ENCODE peak calls at places on chromosome 18, in six cellular contexts. One of them, this sample, is unnamed.

GRCh38 chr18:74819433-74820059 is 221.9 kb downstream of the ZNF407 start:
- DNase-seq in heart right ventricle: no peak
- DNase-seq in GM12865: peak
- DNase-seq in psoas muscle: no peak
- DNase-seq in PC-9: no peak
- DNase-seq in lower leg skin: no peak
- DNase-seq in this sample: no peak

GRCh38 chr18:78128004-78128403 is 851.6 kb upstream of the SALL3 start:
- DNase-seq in heart right ventricle: no peak
- DNase-seq in GM12865: no peak
- DNase-seq in psoas muscle: no peak
- DNase-seq in PC-9: no peak
- DNase-seq in lower leg skin: no peak
- DNase-seq in this sample: no peak

GRCh38 chr18:48336332-48336731 is 72.9 kb downstream of the ZBTB7C start:
- DNase-seq in heart right ventricle: no peak
- DNase-seq in GM12865: no peak
- DNase-seq in psoas muscle: no peak
- DNase-seq in PC-9: no peak
- DNase-seq in lower leg skin: no peak
- DNase-seq in this sample: no peak

GRCh38 chr18:23710946-23711345 is 21.7 kb downstream of the LAMA3 start:
- DNase-seq in heart right ventricle: no peak
- DNase-seq in GM12865: no peak
- DNase-seq in psoas muscle: no peak
- DNase-seq in PC-9: no peak
- DNase-seq in lower leg skin: no peak
- DNase-seq in this sample: no peak

GRCh38 chr18:63317556-63317946 is 2.0 kb downstream of the BCL2 start:
- DNase-seq in heart right ventricle: no peak
- DNase-seq in GM12865: peak
- DNase-seq in psoas muscle: no peak
- DNase-seq in PC-9: no peak
- DNase-seq in lower leg skin: no peak
- DNase-seq in this sample: no peak

GRCh38 chr18:49819071-49819662 is 5.8 kb upstream of the ACAA2 start:
- DNase-seq in heart right ventricle: no peak
- DNase-seq in GM12865: no peak
- DNase-seq in psoas muscle: no peak
- DNase-seq in PC-9: no peak
- DNase-seq in lower leg skin: no peak
- DNase-seq in this sample: no peak

GRCh38 chr18:49332679-49333078 is 127.8 kb downstream of the DYM start:
- DNase-seq in heart right ventricle: no peak
- DNase-seq in GM12865: no peak
- DNase-seq in psoas muscle: no peak
- DNase-seq in PC-9: no peak
- DNase-seq in lower leg skin: no peak
- DNase-seq in this sample: no peak

GRCh38 chr18:3995476-3996102 is 459.5 kb downstream of the DLGAP1 start:
- DNase-seq in heart right ventricle: no peak
- DNase-seq in GM12865: peak
- DNase-seq in psoas muscle: no peak
- DNase-seq in PC-9: peak
- DNase-seq in lower leg skin: no peak
- DNase-seq in this sample: no peak

GRCh38 chr18:57466307-57466706 is 31.1 kb downstream of the ONECUT2 start:
- DNase-seq in heart right ventricle: no peak
- DNase-seq in GM12865: no peak
- DNase-seq in psoas muscle: no peak
- DNase-seq in PC-9: no peak
- DNase-seq in lower leg skin: no peak
- DNase-seq in this sample: no peak

GRCh38 chr18:76578571-76579300 is 83.7 kb upstream of the ZNF516 start:
- DNase-seq in heart right ventricle: no peak
- DNase-seq in GM12865: no peak
- DNase-seq in psoas muscle: no peak
- DNase-seq in PC-9: no peak
- DNase-seq in lower leg skin: no peak
- DNase-seq in this sample: no peak

GRCh38 chr18:48838921-48839818 is 111.6 kb downstream of the SMAD7 start:
- DNase-seq in heart right ventricle: no peak
- DNase-seq in GM12865: no peak
- DNase-seq in psoas muscle: no peak
- DNase-seq in PC-9: peak
- DNase-seq in lower leg skin: no peak
- DNase-seq in this sample: no peak

GRCh38 chr18:21241224-21242131 is 554 bp upstream of the GREB1L start:
- DNase-seq in heart right ventricle: peak
- DNase-seq in GM12865: no peak
- DNase-seq in psoas muscle: peak
- DNase-seq in PC-9: peak
- DNase-seq in lower leg skin: peak
- DNase-seq in this sample: no peak

DNA sequence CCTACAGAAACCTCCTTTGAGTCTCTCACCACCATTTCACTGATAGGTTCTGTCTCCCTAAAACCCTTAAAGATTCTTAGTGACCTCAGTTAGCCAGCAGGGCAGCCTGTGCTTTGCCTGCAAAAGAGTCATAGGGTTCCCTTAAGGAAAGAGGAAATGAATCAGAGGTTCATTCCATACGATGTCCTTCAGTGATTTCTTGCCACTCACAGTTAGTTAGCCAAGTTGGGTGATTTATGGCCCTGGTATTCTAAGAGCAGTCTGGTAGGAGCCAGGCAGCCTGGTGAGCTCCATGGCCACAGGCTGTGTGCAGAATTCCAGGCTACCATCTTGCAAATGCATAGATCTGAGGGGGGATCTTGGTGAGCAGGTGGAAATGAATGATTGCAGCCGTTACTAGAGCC is 18.7 kb upstream of the CCBE1 start:
- DNase-seq in heart right ventricle: no peak
- DNase-seq in GM12865: no peak
- DNase-seq in psoas muscle: no peak
- DNase-seq in PC-9: peak
- DNase-seq in lower leg skin: no peak
- DNase-seq in this sample: no peak
- H3K4me3 ChIP-seq in heart right ventricle: no peak
- H3K4me3 ChIP-seq in GM12865: no peak
- H3K4me3 ChIP-seq in psoas muscle: no peak
- H3K4me3 ChIP-seq in PC-9: no peak
- H3K4me3 ChIP-seq in lower leg skin: no peak
- H3K4me3 ChIP-seq in this sample: no peak

GRCh38 chr18:22346968-22347611 is 70.6 kb downstream of the CTAGE1 start:
- DNase-seq in heart right ventricle: peak
- DNase-seq in GM12865: no peak
- DNase-seq in psoas muscle: peak
- DNase-seq in PC-9: peak
- DNase-seq in lower leg skin: no peak
- DNase-seq in this sample: peak
- H3K4me3 ChIP-seq in heart right ventricle: peak
- H3K4me3 ChIP-seq in GM12865: no peak
- H3K4me3 ChIP-seq in psoas muscle: no peak
- H3K4me3 ChIP-seq in PC-9: peak
- H3K4me3 ChIP-seq in lower leg skin: no peak
- H3K4me3 ChIP-seq in this sample: peak

GRCh38 chr18:79403723-79404566 is 8.2 kb downstream of the NFATC1 start:
- DNase-seq in heart right ventricle: no peak
- DNase-seq in GM12865: no peak
- DNase-seq in psoas muscle: no peak
- DNase-seq in PC-9: no peak
- DNase-seq in lower leg skin: no peak
- DNase-seq in this sample: no peak
- H3K4me3 ChIP-seq in heart right ventricle: peak
- H3K4me3 ChIP-seq in GM12865: no peak
- H3K4me3 ChIP-seq in psoas muscle: peak
- H3K4me3 ChIP-seq in PC-9: peak
- H3K4me3 ChIP-seq in lower leg skin: no peak
- H3K4me3 ChIP-seq in this sample: peak

GRCh38 chr18:9614401-9615279 is at the start of gene PPP4R1:
- DNase-seq in heart right ventricle: peak
- DNase-seq in GM12865: peak
- DNase-seq in psoas muscle: peak
- DNase-seq in PC-9: peak
- DNase-seq in lower leg skin: peak
- DNase-seq in this sample: peak
- H3K4me3 ChIP-seq in heart right ventricle: peak
- H3K4me3 ChIP-seq in GM12865: peak
- H3K4me3 ChIP-seq in psoas muscle: peak
- H3K4me3 ChIP-seq in PC-9: peak
- H3K4me3 ChIP-seq in lower leg skin: peak
- H3K4me3 ChIP-seq in this sample: peak

DNA sequence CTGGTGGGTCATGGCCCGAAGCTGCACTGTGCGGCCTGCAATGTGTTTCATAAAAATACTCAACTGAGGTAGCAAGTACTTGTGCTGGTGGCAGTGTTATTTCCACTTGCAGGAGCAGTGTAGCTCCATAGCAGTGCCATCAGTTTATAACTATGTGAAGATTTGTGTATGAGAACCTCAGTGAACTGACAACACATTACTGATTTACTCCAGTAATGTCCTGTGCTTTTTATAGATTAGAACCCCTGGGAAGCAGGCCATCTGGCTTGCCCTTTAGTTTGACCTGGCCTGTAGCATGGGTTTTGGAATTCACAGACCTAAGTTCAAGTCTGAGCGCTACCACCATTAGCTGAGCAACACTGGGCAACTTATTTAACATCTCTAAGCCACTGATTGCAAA is 99.7 kb upstream of the AQP4 start:
- DNase-seq in heart right ventricle: no peak
- DNase-seq in GM12865: no peak
- DNase-seq in psoas muscle: no peak
- DNase-seq in PC-9: no peak
- DNase-seq in lower leg skin: no peak
- DNase-seq in this sample: no peak
- H3K4me3 ChIP-seq in heart right ventricle: no peak
- H3K4me3 ChIP-seq in GM12865: no peak
- H3K4me3 ChIP-seq in psoas muscle: no peak
- H3K4me3 ChIP-seq in PC-9: no peak
- H3K4me3 ChIP-seq in lower leg skin: no peak
- H3K4me3 ChIP-seq in this sample: no peak

GRCh38 chr18:26619350-26619749 is 71.0 kb upstream of the KCTD1 start:
- DNase-seq in heart right ventricle: no peak
- DNase-seq in GM12865: no peak
- DNase-seq in psoas muscle: no peak
- DNase-seq in PC-9: no peak
- DNase-seq in lower leg skin: no peak
- DNase-seq in this sample: no peak

GRCh38 chr18:26628017-26628416 is 79.7 kb upstream of the KCTD1 start:
- DNase-seq in heart right ventricle: no peak
- DNase-seq in GM12865: no peak
- DNase-seq in psoas muscle: no peak
- DNase-seq in PC-9: no peak
- DNase-seq in lower leg skin: no peak
- DNase-seq in this sample: no peak

GRCh38 chr18:26621161-26622026 is 73.0 kb upstream of the KCTD1 start:
- DNase-seq in heart right ventricle: peak
- DNase-seq in GM12865: peak
- DNase-seq in psoas muscle: peak
- DNase-seq in PC-9: peak
- DNase-seq in lower leg skin: no peak
- DNase-seq in this sample: no peak

DNA sequence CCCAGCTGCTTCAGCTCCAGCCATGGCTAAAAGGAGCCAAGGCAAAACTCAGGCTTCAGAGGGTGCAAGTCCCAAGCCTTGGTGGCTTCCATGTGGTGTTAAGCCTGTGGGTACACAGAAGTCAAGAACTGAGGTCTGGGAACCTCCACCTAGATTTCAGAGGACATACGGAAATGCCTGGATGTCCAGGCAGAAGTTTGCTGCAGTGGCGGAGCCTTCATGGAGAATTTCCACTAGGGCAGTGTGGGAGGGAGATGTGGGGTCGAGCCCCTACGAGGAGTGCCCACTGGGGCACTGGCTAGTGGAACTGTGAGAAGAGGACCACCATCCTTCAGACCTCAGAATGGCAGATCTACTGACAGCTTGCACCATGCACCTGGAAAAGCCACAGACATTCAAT is 76.1 kb upstream of the KCTD1 start:
- DNase-seq in heart right ventricle: no peak
- DNase-seq in GM12865: no peak
- DNase-seq in psoas muscle: no peak
- DNase-seq in PC-9: no peak
- DNase-seq in lower leg skin: no peak
- DNase-seq in this sample: no peak
- H3K4me3 ChIP-seq in heart right ventricle: no peak
- H3K4me3 ChIP-seq in GM12865: no peak
- H3K4me3 ChIP-seq in psoas muscle: no peak
- H3K4me3 ChIP-seq in PC-9: no peak
- H3K4me3 ChIP-seq in lower leg skin: no peak
- H3K4me3 ChIP-seq in this sample: no peak

DNA sequence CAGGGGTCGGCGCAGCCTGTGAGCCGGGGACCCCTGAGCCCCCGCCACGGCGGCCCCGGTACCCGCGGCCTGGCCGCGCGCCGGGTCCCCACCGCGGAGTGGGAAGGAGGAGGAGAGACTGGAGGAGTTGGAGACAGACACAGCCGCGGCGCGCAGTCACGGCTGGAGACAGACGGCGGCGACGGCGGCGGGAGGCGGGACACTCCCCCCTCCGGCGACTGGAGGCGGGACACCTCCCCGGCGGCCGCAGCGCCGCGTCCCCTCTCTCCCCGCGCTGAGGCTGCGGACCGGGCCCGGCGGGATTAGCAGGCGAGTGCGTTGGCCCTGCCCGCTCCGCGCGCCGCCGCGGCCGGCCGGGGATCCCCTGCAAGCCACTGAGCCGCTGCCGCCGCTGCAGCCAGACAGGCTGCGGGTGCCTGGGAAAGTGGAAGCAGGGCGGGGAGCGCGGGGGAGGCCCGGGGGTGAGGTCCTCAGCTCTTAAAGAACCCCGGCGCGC is 1.0 kb upstream of the LDLRAD4 start:
- DNase-seq in heart right ventricle: peak
- DNase-seq in GM12865: peak
- DNase-seq in psoas muscle: peak
- DNase-seq in PC-9: peak
- DNase-seq in lower leg skin: peak
- DNase-seq in this sample: peak
- H3K4me3 ChIP-seq in heart right ventricle: peak
- H3K4me3 ChIP-seq in GM12865: peak
- H3K4me3 ChIP-seq in psoas muscle: peak
- H3K4me3 ChIP-seq in PC-9: no peak
- H3K4me3 ChIP-seq in lower leg skin: peak
- H3K4me3 ChIP-seq in this sample: peak